ENCODE peak calls at places on chromosome 2, in four cellular contexts. K is stimulated activated CD4-positive, alpha-beta T cell treated with anti-CD3 and anti-CD28 coated beads, Interleukin-2, amount 100 ng/mL, for 48 hours; Z is activated CD4-positive, alpha-beta T cell treated with anti-CD3 and anti-CD28 coated beads, Interleukin-2, amount 50 U/mL, for 24 hours; H is SK-N-SH. E is an unnamed sample.

GRCh38 chr2:11344956-11345671 is 678 bp upstream of the ROCK2 start:
- DNase-seq in K (peak), Z (no peak), H (no peak), E (peak)

GRCh38 chr2:39403311-39403710 is 33.8 kb downstream of the MAP4K3 start:
- DNase-seq in K (no peak), Z (no peak), H (no peak), E (no peak)

GRCh38 chr2:31038385-31038784 is 99.9 kb downstream of the GALNT14 start:
- DNase-seq in K (no peak), Z (no peak), H (no peak), E (no peak)

GRCh38 chr2:19228720-19229119 is 129.7 kb downstream of the OSR1 start:
- DNase-seq in K (no peak), Z (no peak), H (no peak), E (no peak)

GRCh38 chr2:20187331-20187730 is 37.6 kb downstream of the SDC1 start:
- DNase-seq in K (no peak), Z (no peak), H (no peak), E (no peak)

GRCh38 chr2:17309186-17309585 is 209.1 kb downstream of the RAD51AP2 start:
- DNase-seq in K (no peak), Z (no peak), H (peak), E (no peak)

GRCh38 chr2:239444626-239445625 is 44.1 kb upstream of the HDAC4 start:
- DNase-seq in K (no peak), Z (no peak), H (no peak), E (no peak)

GRCh38 chr2:213065583-213066444 is 85.6 kb downstream of the IKZF2 start:
- DNase-seq in K (no peak), Z (no peak), H (peak), E (peak)

GRCh38 chr2:227411320-227411989 is 23.7 kb upstream of the SCYGR1 start:
- DNase-seq in K (peak), Z (peak), H (no peak), E (no peak)

E was measured in retina.